ENCODE peak calls at places on chromosomes 1 and 21, in eight cellular contexts. A is substantia nigra; L is GM12865; S is foreskin keratinocyte; I is germinal center; R is stimulated activated naive CD8-positive, alpha-beta T cell treated with anti-CD3 and anti-CD28 coated beads, Interleukin-15, Interleukin-2, amounts not matched to agents 100 U/mL and 50 U/mL, for 24 hours; C is AG09319; Q is fibroblast of villous mesenchyme. T is an unnamed sample.

GRCh38 chr1:94314222-94314858 is 77.0 kb upstream of the ARHGAP29 start:
- DNase-seq in A (no peak), L (no peak), S (no peak), I (no peak), R (no peak), C (no peak), Q (no peak), T (no peak)

GRCh38 chr1:51266181-51266580 is 30.1 kb downstream of the RNF11 start:
- DNase-seq in A (no peak), L (no peak), S (no peak), I (no peak), R (no peak), C (no peak), Q (no peak), T (no peak)

GRCh38 chr1:111221633-111222286 is 5.8 kb upstream of the CHI3L2 start:
- DNase-seq in A (no peak), L (peak; percentile 99), S (no peak), I (peak; percentile 46), R (peak; percentile 71), C (no peak), Q (peak; percentile 6), T (peak; percentile 24)

GRCh38 chr1:89259283-89259971 is 13.2 kb downstream of the GBP5 start:
- DNase-seq in A (no peak), L (no peak), S (no peak), I (no peak), R (peak; percentile 66), C (no peak), Q (no peak), T (no peak)

GRCh38 chr1:218705911-218706893 is 361.1 kb downstream of the TGFB2 start:
- DNase-seq in A (no peak), L (no peak), S (peak; percentile 100), I (no peak), R (no peak), C (peak; percentile 52), Q (peak; percentile 98), T (peak; percentile 88)

GRCh38 chr1:243433737-243434370 is 178.0 kb downstream of the SDCCAG8 start:
- DNase-seq in A (no peak), L (no peak), S (no peak), I (no peak), R (no peak), C (no peak), Q (peak; percentile 15), T (no peak)

GRCh38 chr1:81158592-81158991 is 642.1 kb upstream of the ADGRL2 start:
- DNase-seq in A (no peak), L (no peak), S (no peak), I (no peak), R (no peak), C (peak; percentile 70), Q (peak; percentile 75), T (no peak)

GRCh38 chr21:45034556-45035476 is 39.6 kb upstream of the ADARB1 start:
- DNase-seq in A (no peak), L (no peak), S (no peak), I (no peak), R (no peak), C (no peak), Q (no peak), T (peak; percentile 64)

GRCh38 chr1:113860891-113861290 is 10.6 kb downstream of the PTPN22 start:
- DNase-seq in A (no peak), L (no peak), S (no peak), I (no peak), R (no peak), C (no peak), Q (peak; percentile 68), T (peak; percentile 56)

GRCh38 chr1:52551476-52552235 is 1.2 kb downstream of the TUT4 start:
- DNase-seq in A (no peak), L (peak; percentile 52), S (peak; percentile 47), I (no peak), R (peak; percentile 34), C (no peak), Q (peak; percentile 64), T (peak; percentile 66)

GRCh38 chr1:32334864-32335618 is 992 bp downstream of the MARCKSL1 start:
- DNase-seq in A (no peak), L (peak; percentile 72), S (no peak), I (peak; percentile 78), R (peak; percentile 70), C (no peak), Q (peak; percentile 45), T (peak; percentile 35)

GRCh38 chr1:207822124-207822601 is 70.3 kb downstream of the CD46 start:
- DNase-seq in A (no peak), L (peak; percentile 92), S (no peak), I (peak; percentile 89), R (no peak), C (no peak), Q (no peak), T (no peak)

GRCh38 chr1:1815606-1816281 is 37.5 kb upstream of the NADK start:
- DNase-seq in A (no peak), L (no peak), S (no peak), I (no peak), R (no peak), C (no peak), Q (no peak), T (no peak)

GRCh38 chr1:106924360-106924759 is 132.1 kb upstream of the PRMT6 start:
- DNase-seq in A (no peak), L (no peak), S (no peak), I (no peak), R (no peak), C (no peak), Q (no peak), T (peak; percentile 27)

GRCh38 chr21:30747159-30747558 is at the start of gene KRTAP21-2:
- DNase-seq in A (no peak), L (no peak), S (no peak), I (no peak), R (no peak), C (no peak), Q (no peak), T (no peak)

GRCh38 chr1:35537788-35538187 is 19.4 kb downstream of the KIAA0319L start:
- DNase-seq in A (no peak), L (no peak), S (no peak), I (no peak), R (no peak), C (no peak), Q (no peak), T (no peak)

GRCh38 chr1:233638513-233638912 is 24.6 kb downstream of the KCNK1 start:
- DNase-seq in A (no peak), L (no peak), S (no peak), I (no peak), R (no peak), C (no peak), Q (no peak), T (no peak)

GRCh38 chr1:2134232-2134603 is 60.4 kb downstream of the FAAP20 start:
- DNase-seq in A (no peak), L (no peak), S (no peak), I (no peak), R (no peak), C (no peak), Q (no peak), T (no peak)

GRCh38 chr1:169874229-169874628 is 19.5 kb downstream of the SCYL3 start:
- DNase-seq in A (no peak), L (no peak), S (no peak), I (no peak), R (no peak), C (peak; percentile 31), Q (peak; percentile 74), T (peak; percentile 26)

GRCh38 chr21:29083306-29083705 is 9.9 kb upstream of the CCT8 start:
- DNase-seq in A (no peak), L (no peak), S (no peak), I (no peak), R (no peak), C (no peak), Q (no peak), T (no peak)

GRCh38 chr1:213110349-213111300 is 59.6 kb downstream of the RPS6KC1 start:
- DNase-seq in A (no peak), L (peak; percentile 56), S (no peak), I (no peak), R (peak; percentile 19), C (no peak), Q (no peak), T (no peak)

GRCh38 chr1:225425211-225425786 is 2.5 kb downstream of the LBR start:
- DNase-seq in A (no peak), L (no peak), S (peak; percentile 64), I (peak; percentile 26), R (no peak), C (no peak), Q (peak; percentile 22), T (peak; percentile 85)

GRCh38 chr1:161229896-161230295 is 4.0 kb downstream of the TOMM40L start:
- DNase-seq in A (no peak), L (no peak), S (no peak), I (no peak), R (no peak), C (no peak), Q (no peak), T (peak; percentile 13)

GRCh38 chr21:31872452-31873274 is at the start of gene HUNK:
- DNase-seq in A (no peak), L (peak; percentile 3), S (peak; percentile 10), I (peak; percentile 36), R (peak; percentile 22), C (no peak), Q (peak; percentile 11), T (peak; percentile 22)